ENCODE peak calls at places on chromosome 15, in six cellular contexts. One of them, this sample, is unnamed.

GRCh38 chr15:31062310-31062964 is 39.1 kb downstream of the TRPM1 start:
- DNase-seq in lower leg skin: no peak
- DNase-seq in NCI-H2081 treated with DMSO at 0.1 percent for 48 hours: no peak
- DNase-seq in NB4: no peak
- DNase-seq in Jurkat, Clone E6-1: no peak
- DNase-seq in GM10248: no peak
- DNase-seq in this sample: no peak

GRCh38 chr15:29308299-29308698 is 38.7 kb upstream of the NSMCE3 start:
- DNase-seq in GM10248: no peak
- DNase-seq in NB4: no peak
- DNase-seq in Jurkat, Clone E6-1: no peak
- DNase-seq in lower leg skin: no peak
- DNase-seq in NCI-H2081 treated with DMSO at 0.1 percent for 48 hours: no peak
- DNase-seq in this sample: no peak

GRCh38 chr15:60346653-60347052 is 51.1 kb downstream of the ANXA2 start:
- DNase-seq in NB4: no peak
- DNase-seq in lower leg skin: no peak
- DNase-seq in Jurkat, Clone E6-1: no peak
- DNase-seq in NCI-H2081 treated with DMSO at 0.1 percent for 48 hours: no peak
- DNase-seq in GM10248: no peak
- DNase-seq in this sample: no peak

GRCh38 chr15:82128401-82129143 is 82.8 kb upstream of the MEX3B start:
- DNase-seq in NCI-H2081 treated with DMSO at 0.1 percent for 48 hours: no peak
- DNase-seq in lower leg skin: no peak
- DNase-seq in Jurkat, Clone E6-1: no peak
- DNase-seq in NB4: peak; percentile 63
- DNase-seq in GM10248: no peak
- DNase-seq in this sample: no peak

GRCh38 chr15:88664151-88664778 is 25.4 kb downstream of the ISG20 start:
- DNase-seq in NCI-H2081 treated with DMSO at 0.1 percent for 48 hours: no peak
- DNase-seq in Jurkat, Clone E6-1: peak; percentile 30
- DNase-seq in lower leg skin: peak; percentile 60
- DNase-seq in GM10248: no peak
- DNase-seq in NB4: peak; percentile 42
- DNase-seq in this sample: no peak

GRCh38 chr15:100220058-100220728 is 121.6 kb downstream of the ADAMTS17 start:
- DNase-seq in lower leg skin: no peak
- DNase-seq in Jurkat, Clone E6-1: no peak
- DNase-seq in NCI-H2081 treated with DMSO at 0.1 percent for 48 hours: no peak
- DNase-seq in GM10248: no peak
- DNase-seq in NB4: no peak
- DNase-seq in this sample: no peak

GRCh38 chr15:99447497-99448371 is 118.0 kb upstream of the MEF2A start:
- DNase-seq in lower leg skin: peak; percentile 82
- DNase-seq in Jurkat, Clone E6-1: peak; percentile 84
- DNase-seq in NCI-H2081 treated with DMSO at 0.1 percent for 48 hours: no peak
- DNase-seq in NB4: no peak
- DNase-seq in GM10248: peak; percentile 37
- DNase-seq in this sample: no peak

GRCh38 chr15:38145671-38146111 is 106.9 kb upstream of the SPRED1 start:
- DNase-seq in NB4: no peak
- DNase-seq in GM10248: no peak
- DNase-seq in NCI-H2081 treated with DMSO at 0.1 percent for 48 hours: no peak
- DNase-seq in lower leg skin: no peak
- DNase-seq in Jurkat, Clone E6-1: no peak
- DNase-seq in this sample: no peak

GRCh38 chr15:31268911-31269784 is 57.5 kb upstream of the KLF13 start:
- DNase-seq in NB4: no peak
- DNase-seq in lower leg skin: peak; percentile 76
- DNase-seq in NCI-H2081 treated with DMSO at 0.1 percent for 48 hours: no peak
- DNase-seq in GM10248: no peak
- DNase-seq in Jurkat, Clone E6-1: no peak
- DNase-seq in this sample: no peak

GRCh38 chr15:66004618-66005262 is 135.4 kb downstream of the RAB11A start:
- DNase-seq in NCI-H2081 treated with DMSO at 0.1 percent for 48 hours: no peak
- DNase-seq in lower leg skin: no peak
- DNase-seq in Jurkat, Clone E6-1: peak; percentile 25
- DNase-seq in NB4: peak; percentile 39
- DNase-seq in GM10248: peak; percentile 52
- DNase-seq in this sample: peak; percentile 33

GRCh38 chr15:48001393-48002059 is 119.3 kb upstream of the SLC24A5 start:
- DNase-seq in GM10248: peak; percentile 35
- DNase-seq in NCI-H2081 treated with DMSO at 0.1 percent for 48 hours: no peak
- DNase-seq in NB4: peak; percentile 29
- DNase-seq in Jurkat, Clone E6-1: no peak
- DNase-seq in lower leg skin: no peak
- DNase-seq in this sample: peak; percentile 28

GRCh38 chr15:66288093-66288492 is 5.3 kb upstream of the DIS3L start:
- DNase-seq in Jurkat, Clone E6-1: no peak
- DNase-seq in GM10248: no peak
- DNase-seq in NB4: no peak
- DNase-seq in lower leg skin: peak; percentile 14
- DNase-seq in NCI-H2081 treated with DMSO at 0.1 percent for 48 hours: no peak
- DNase-seq in this sample: no peak

GRCh38 chr15:94083467-94083991 is 147.8 kb upstream of the MCTP2 start:
- DNase-seq in GM10248: no peak
- DNase-seq in Jurkat, Clone E6-1: no peak
- DNase-seq in NCI-H2081 treated with DMSO at 0.1 percent for 48 hours: no peak
- DNase-seq in NB4: peak; percentile 27
- DNase-seq in lower leg skin: no peak
- DNase-seq in this sample: no peak

GRCh38 chr15:40063563-40064011 is 24.6 kb upstream of the SRP14 start:
- DNase-seq in Jurkat, Clone E6-1: no peak
- DNase-seq in NB4: no peak
- DNase-seq in NCI-H2081 treated with DMSO at 0.1 percent for 48 hours: no peak
- DNase-seq in GM10248: no peak
- DNase-seq in lower leg skin: no peak
- DNase-seq in this sample: no peak